ENCODE peak calls at places on chromosomes 2 and 18, in ten cellular contexts. N is tibial artery; Y is ACHN; Q is stimulated activated CD8-positive, alpha-beta memory T cell treated with anti-CD3 and anti-CD28 coated beads, Interleukin-4, amount 100 ng/mL, for 24 hours; W is stimulated activated CD4-positive, alpha-beta T cell treated with anti-CD3 and anti-CD28 coated beads, Interleukin-1b, Interleukin-23, amount 100 ng/mL, for 48 hours; I is H9; S is AG20443; R is GM23338; G is SW 1271; X is HT-29. M is an unnamed sample.

GRCh38 chr18:31487251-31488015 is 10.5 kb upstream of the DSG2 start:
- DNase-seq in G (no peak), I (no peak), R (no peak), Q (no peak), S (peak; percentile 39), X (no peak), W (no peak), Y (peak; percentile 76), N (no peak), M (no peak)

GRCh38 chr2:151339168-151339567 is 18.2 kb upstream of the TNFAIP6 start:
- DNase-seq in N (no peak), G (no peak), X (no peak), S (no peak), R (peak; percentile 70), Q (no peak), Y (no peak), W (no peak), I (peak; percentile 36), M (no peak)

GRCh38 chr18:45806226-45806625 is 19.2 kb upstream of the SIGLEC15 start:
- DNase-seq in G (no peak), Y (no peak), I (no peak), R (no peak), Q (no peak), W (no peak), S (no peak), N (no peak), X (no peak), M (no peak)

GRCh38 chr2:105718846-105719432 is 25.8 kb upstream of the NCK2 start:
- DNase-seq in I (no peak), W (no peak), Q (no peak), Y (no peak), N (no peak), R (no peak), X (no peak), S (no peak), G (no peak), M (no peak)

GRCh38 chr2:121151311-121152109 is 133.5 kb downstream of the TFCP2L1 start:
- DNase-seq in Q (no peak), X (no peak), I (no peak), S (no peak), N (no peak), W (no peak), Y (no peak), G (no peak), R (no peak), M (no peak)

GRCh38 chr2:110732422-110733413 is at the start of gene ACOXL:
- DNase-seq in Q (no peak), R (peak; percentile 95), Y (no peak), W (no peak), X (peak; percentile 41), S (no peak), I (peak; percentile 91), N (no peak), G (no peak), M (no peak)

GRCh38 chr2:231611273-231612198 is 18.9 kb downstream of the TEX44 start:
- DNase-seq in Q (no peak), S (peak; percentile 77), W (peak; percentile 80), I (peak; percentile 84), G (peak; percentile 87), X (peak; percentile 77), Y (peak; percentile 87), N (peak; percentile 82), R (peak; percentile 89), M (peak; percentile 76)

GRCh38 chr18:41870817-41871216 is 84.2 kb upstream of the PIK3C3 start:
- DNase-seq in G (peak; percentile 8), Q (no peak), R (no peak), Y (no peak), X (no peak), W (no peak), N (no peak), S (no peak), I (no peak), M (no peak)

GRCh38 chr2:216635171-216635570 is 2.0 kb downstream of the IGFBP2 start:
- DNase-seq in Q (no peak), G (no peak), I (no peak), Y (no peak), W (no peak), R (no peak), X (no peak), N (no peak), S (no peak), M (no peak)

GRCh38 chr18:55302337-55302833 is 285.6 kb downstream of the TCF4 start:
- DNase-seq in R (peak; percentile 25), I (peak; percentile 39), N (no peak), S (peak; percentile 16), Y (no peak), X (no peak), G (no peak), W (no peak), Q (no peak), M (no peak)

GRCh38 chr2:174335605-174336402 is 1.1 kb downstream of the SP9 start:
- DNase-seq in G (peak; percentile 69), Q (no peak), R (peak; percentile 84), X (no peak), I (peak; percentile 78), Y (no peak), N (no peak), S (peak; percentile 47), W (no peak), M (no peak)

GRCh38 chr2:196971574-196972279 is 45.2 kb upstream of the PGAP1 start:
- DNase-seq in W (peak; percentile 30), Y (no peak), R (no peak), Q (no peak), N (no peak), S (no peak), X (no peak), G (no peak), I (no peak), M (no peak)

GRCh38 chr2:84194906-84195644 is 264.0 kb downstream of the SUCLG1 start:
- DNase-seq in I (no peak), W (no peak), Y (no peak), G (no peak), S (no peak), X (no peak), N (no peak), Q (no peak), R (no peak), M (no peak)

GRCh38 chr18:31042068-31042390 is 513 bp downstream of the DSC3 start:
- DNase-seq in R (no peak), G (no peak), N (no peak), S (peak; percentile 5), I (no peak), W (no peak), X (no peak), Q (no peak), Y (no peak), M (no peak)

GRCh38 chr2:120175000-120175581 is 48.1 kb downstream of the TMEM185B start:
- DNase-seq in R (peak; percentile 87), Y (peak; percentile 69), W (no peak), G (peak; percentile 51), N (no peak), S (peak; percentile 76), Q (no peak), X (peak; percentile 77), I (no peak), M (no peak)

GRCh38 chr2:64854773-64855237 is 134.4 kb upstream of the SLC1A4 start:
- DNase-seq in Y (peak; percentile 28), W (no peak), S (no peak), G (no peak), N (peak; percentile 72), X (no peak), Q (no peak), I (no peak), R (no peak), M (no peak)

GRCh38 chr2:32864761-32865160 is 82.0 kb upstream of the LTBP1 start:
- DNase-seq in Q (no peak), I (no peak), R (no peak), Y (no peak), X (no peak), G (no peak), N (no peak), W (no peak), S (peak; percentile 56), M (no peak)

GRCh38 chr2:229884775-229885699 is 36.8 kb downstream of the TRIP12 start:
- DNase-seq in X (no peak), N (no peak), W (no peak), S (no peak), Q (no peak), R (no peak), I (no peak), Y (no peak), G (no peak), M (no peak)

GRCh38 chr2:119465687-119466086 is 34.0 kb downstream of the TMEM37 start:
- DNase-seq in R (no peak), X (no peak), G (no peak), W (no peak), Q (no peak), I (no peak), N (no peak), Y (no peak), S (no peak), M (no peak)

GRCh38 chr2:224046752-224047151 is 7.7 kb upstream of the SERPINE2 start:
- DNase-seq in S (no peak), G (no peak), I (no peak), Y (no peak), R (no peak), Q (no peak), N (no peak), W (no peak), X (no peak), M (no peak)

GRCh38 chr2:163155279-163155883 is 316.8 kb upstream of the KCNH7 start:
- DNase-seq in R (peak; percentile 54), G (peak; percentile 53), S (peak; percentile 17), I (no peak), Y (peak; percentile 63), Q (no peak), N (no peak), X (peak; percentile 65), W (no peak), M (no peak)